ENCODE peak calls at places on chromosomes 16 and 17, in seven cellular contexts. U, I, X, K, F, Z and Y are unnamed samples.

GRCh38 chr17:58279736-58280479 is 827 bp downstream of the MPO start:
- DNase-seq in K (peak), F (peak), U (no peak), X (no peak), I (no peak), Z (no peak), Y (no peak)

GRCh38 chr17:47703191-47703591 is 9.2 kb downstream of the TBKBP1 start:
- DNase-seq in K (no peak), F (peak), U (no peak), Z (no peak), X (no peak), I (no peak), Y (no peak)

GRCh38 chr16:4442371-4442770 is 16.7 kb downstream of the DNAJA3 start:
- DNase-seq in U (no peak), Z (no peak), I (no peak), X (no peak), K (no peak), F (no peak), Y (no peak)

GRCh38 chr16:2038359-2039285 is 9.0 kb downstream of the NTHL1 start:
- DNase-seq in F (no peak), Z (no peak), U (no peak), I (peak), X (no peak), K (no peak), Y (no peak)

GRCh38 chr16:68242926-68243858 is 2.0 kb upstream of the PLA2G15 start:
- DNase-seq in Z (no peak), U (no peak), I (no peak), X (no peak), K (no peak), F (no peak), Y (no peak)

GRCh38 chr16:81335669-81336068 is 20.9 kb downstream of the GAN start:
- DNase-seq in U (no peak), K (no peak), I (no peak), X (no peak), F (no peak), Z (no peak), Y (no peak)

GRCh38 chr16:4064950-4065352 is 51.3 kb downstream of the ADCY9 start:
- DNase-seq in F (no peak), K (no peak), X (no peak), U (no peak), Z (no peak), I (no peak), Y (no peak)

GRCh38 chr17:29158515-29159275 is 21.5 kb downstream of the MYO18A start:
- DNase-seq in K (peak), Z (peak), X (peak), U (no peak), F (peak), I (no peak), Y (no peak)